ENCODE peak calls at places on chromosomes 12 and 14, in four cellular contexts. One of them, this sample, is unnamed.

GRCh38 chr14:32083315-32083624 is 6.2 kb downstream of the ARHGAP5 start:
- DNase-seq in HEK293T: no peak
- DNase-seq in K562: no peak
- DNase-seq in HepG2: no peak
- DNase-seq in this sample: no peak

GRCh38 chr14:59427653-59428578 is 37.3 kb downstream of the GPR135 start:
- DNase-seq in HEK293T: no peak
- DNase-seq in K562: no peak
- DNase-seq in HepG2: no peak
- DNase-seq in this sample: no peak

GRCh38 chr14:40252817-40253447 is 820.7 kb upstream of the FBXO33 start:
- DNase-seq in HEK293T: no peak
- DNase-seq in K562: no peak
- DNase-seq in HepG2: no peak
- DNase-seq in this sample: peak

GRCh38 chr12:92553389-92553788 is 149.4 kb upstream of the PLEKHG7 start:
- DNase-seq in HEK293T: no peak
- DNase-seq in K562: no peak
- DNase-seq in HepG2: no peak
- DNase-seq in this sample: no peak

GRCh38 chr12:77239617-77240016 is 174.2 kb upstream of the E2F7 start:
- DNase-seq in HEK293T: no peak
- DNase-seq in K562: no peak
- DNase-seq in HepG2: no peak
- DNase-seq in this sample: no peak

GRCh38 chr12:88816201-88816600 is 235.9 kb upstream of the KITLG start:
- DNase-seq in HEK293T: no peak
- DNase-seq in K562: no peak
- DNase-seq in HepG2: no peak
- DNase-seq in this sample: no peak

GRCh38 chr12:48420031-48420775 is 52.2 kb upstream of the ANP32D start:
- DNase-seq in HEK293T: no peak
- DNase-seq in K562: no peak
- DNase-seq in HepG2: no peak
- DNase-seq in this sample: no peak

GRCh38 chr14:23383041-23383440 is 6.2 kb downstream of the CMTM5 start:
- DNase-seq in HEK293T: no peak
- DNase-seq in K562: no peak
- DNase-seq in HepG2: no peak
- DNase-seq in this sample: no peak

GRCh38 chr14:30559638-30560071 is 697 bp downstream of the G2E3 start:
- DNase-seq in HEK293T: peak
- DNase-seq in K562: no peak
- DNase-seq in HepG2: peak
- DNase-seq in this sample: no peak

GRCh38 chr14:59123975-59124374 is 64.5 kb upstream of the DAAM1 start:
- DNase-seq in HEK293T: no peak
- DNase-seq in K562: no peak
- DNase-seq in HepG2: no peak
- DNase-seq in this sample: no peak

GRCh38 chr12:27762757-27763156 is 17.3 kb upstream of the KLHL42 start:
- DNase-seq in HEK293T: no peak
- DNase-seq in K562: no peak
- DNase-seq in HepG2: no peak
- DNase-seq in this sample: no peak

GRCh38 chr12:84627582-84627981 is 285.0 kb downstream of the SLC6A15 start:
- DNase-seq in HEK293T: no peak
- DNase-seq in K562: no peak
- DNase-seq in HepG2: no peak
- DNase-seq in this sample: no peak

GRCh38 chr12:78146365-78146772 is 315.7 kb downstream of the NAV3 start:
- DNase-seq in HEK293T: peak
- DNase-seq in K562: peak
- DNase-seq in HepG2: peak
- DNase-seq in this sample: no peak

GRCh38 chr12:54173066-54173726 is 15.6 kb downstream of the SMUG1 start:
- DNase-seq in HEK293T: peak
- DNase-seq in K562: peak
- DNase-seq in HepG2: no peak
- DNase-seq in this sample: peak

GRCh38 chr12:27822076-27822712 is 42.2 kb upstream of the MANSC4 start:
- DNase-seq in HEK293T: no peak
- DNase-seq in K562: no peak
- DNase-seq in HepG2: no peak
- DNase-seq in this sample: no peak

GRCh38 chr12:69057742-69058141 is 124.8 kb upstream of the CPM start:
- DNase-seq in HEK293T: no peak
- DNase-seq in K562: no peak
- DNase-seq in HepG2: no peak
- DNase-seq in this sample: no peak

GRCh38 chr12:102326987-102327386 is 129.4 kb upstream of the PMCH start:
- DNase-seq in HEK293T: no peak
- DNase-seq in K562: no peak
- DNase-seq in HepG2: no peak
- DNase-seq in this sample: no peak

GRCh38 chr12:22255097-22255496 is 79.4 kb downstream of the ST8SIA1 start:
- DNase-seq in HEK293T: no peak
- DNase-seq in K562: no peak
- DNase-seq in HepG2: no peak
- DNase-seq in this sample: peak

GRCh38 chr12:118617922-118618450 is 241.6 kb downstream of the SUDS3 start:
- DNase-seq in HEK293T: no peak
- DNase-seq in K562: no peak
- DNase-seq in HepG2: no peak
- DNase-seq in this sample: no peak

GRCh38 chr12:45849289-45849688 is 119.8 kb downstream of the ARID2 start:
- DNase-seq in HEK293T: no peak
- DNase-seq in K562: no peak
- DNase-seq in HepG2: no peak
- DNase-seq in this sample: no peak

GRCh38 chr14:21874167-21874566 is 200.5 kb upstream of the OR4E1 start:
- DNase-seq in HEK293T: no peak
- DNase-seq in K562: no peak
- DNase-seq in HepG2: no peak
- DNase-seq in this sample: no peak

GRCh38 chr12:121579190-121579791 is 1.5 kb downstream of the KDM2B start:
- DNase-seq in HEK293T: peak
- DNase-seq in K562: peak
- DNase-seq in HepG2: no peak
- DNase-seq in this sample: peak

GRCh38 chr12:120495723-120496352 is at the start of gene DYNLL1:
- DNase-seq in HEK293T: peak
- DNase-seq in K562: peak
- DNase-seq in HepG2: peak
- DNase-seq in this sample: peak

GRCh38 chr12:120498870-120499515 is 3.1 kb downstream of the DYNLL1 start:
- DNase-seq in HEK293T: no peak
- DNase-seq in K562: no peak
- DNase-seq in HepG2: no peak
- DNase-seq in this sample: no peak

GRCh38 chr12:120497524-120498150 is 1.7 kb downstream of the DYNLL1 start:
- DNase-seq in HEK293T: no peak
- DNase-seq in K562: no peak
- DNase-seq in HepG2: no peak
- DNase-seq in this sample: no peak

GRCh38 chr12:120496353-120497340 is 734 bp downstream of the DYNLL1 start:
- DNase-seq in HEK293T: peak
- DNase-seq in K562: peak
- DNase-seq in HepG2: no peak
- DNase-seq in this sample: peak

DNA sequence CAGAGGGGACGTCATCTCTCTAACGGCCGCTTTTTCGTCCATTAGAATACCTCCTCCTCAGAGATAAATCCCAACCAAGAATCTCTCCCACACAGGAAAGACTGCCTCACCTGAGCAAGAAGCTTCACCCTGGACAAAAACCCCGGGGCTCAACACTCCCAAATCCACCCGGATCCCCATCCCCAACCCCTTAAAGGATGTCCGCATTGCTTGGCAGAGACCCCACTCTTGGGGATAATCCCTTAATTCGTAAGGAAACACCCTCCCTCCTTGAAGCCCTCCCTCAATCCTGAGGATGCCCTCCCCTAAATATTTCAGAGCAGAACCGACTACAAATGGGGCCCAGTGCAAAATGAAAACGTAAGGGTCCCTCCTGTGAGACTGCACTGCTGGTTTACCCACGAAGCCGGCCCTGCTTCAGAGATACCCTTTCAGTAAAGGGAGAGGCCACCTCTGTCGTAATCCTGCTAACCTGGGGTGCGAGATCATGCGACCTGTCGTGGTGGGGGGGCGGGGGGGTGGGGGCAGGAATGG is 657 bp upstream of the DYNLL1 start:
- DNase-seq in HEK293T: no peak
- DNase-seq in K562: peak
- DNase-seq in HepG2: no peak
- DNase-seq in this sample: no peak
- TF ChIP-seq ELF4 in HEK293T: no peak
- TF ChIP-seq ELF4 in K562: no peak
- TF ChIP-seq ELF4 in HepG2: no peak
- TF ChIP-seq ELF4 in this sample: no peak

GRCh38 chr14:34172052-34172451 is 221.2 kb upstream of the EGLN3 start:
- DNase-seq in HEK293T: no peak
- DNase-seq in K562: no peak
- DNase-seq in HepG2: no peak
- DNase-seq in this sample: no peak

GRCh38 chr14:34172477-34173368 is 221.8 kb upstream of the EGLN3 start:
- DNase-seq in HEK293T: no peak
- DNase-seq in K562: no peak
- DNase-seq in HepG2: no peak
- DNase-seq in this sample: no peak

GRCh38 chr14:34173916-34174315 is 223.0 kb upstream of the EGLN3 start:
- DNase-seq in HEK293T: no peak
- DNase-seq in K562: no peak
- DNase-seq in HepG2: no peak
- DNase-seq in this sample: no peak

GRCh38 chr14:34175574-34175973 is 224.7 kb upstream of the EGLN3 start:
- DNase-seq in HEK293T: no peak
- DNase-seq in K562: no peak
- DNase-seq in HepG2: no peak
- DNase-seq in this sample: no peak

GRCh38 chr14:34174973-34175372 is 224.1 kb upstream of the EGLN3 start:
- DNase-seq in HEK293T: no peak
- DNase-seq in K562: no peak
- DNase-seq in HepG2: no peak
- DNase-seq in this sample: no peak
- TF ChIP-seq ELF4 in HEK293T: no peak
- TF ChIP-seq ELF4 in K562: no peak
- TF ChIP-seq ELF4 in HepG2: no peak
- TF ChIP-seq ELF4 in this sample: no peak

DNA sequence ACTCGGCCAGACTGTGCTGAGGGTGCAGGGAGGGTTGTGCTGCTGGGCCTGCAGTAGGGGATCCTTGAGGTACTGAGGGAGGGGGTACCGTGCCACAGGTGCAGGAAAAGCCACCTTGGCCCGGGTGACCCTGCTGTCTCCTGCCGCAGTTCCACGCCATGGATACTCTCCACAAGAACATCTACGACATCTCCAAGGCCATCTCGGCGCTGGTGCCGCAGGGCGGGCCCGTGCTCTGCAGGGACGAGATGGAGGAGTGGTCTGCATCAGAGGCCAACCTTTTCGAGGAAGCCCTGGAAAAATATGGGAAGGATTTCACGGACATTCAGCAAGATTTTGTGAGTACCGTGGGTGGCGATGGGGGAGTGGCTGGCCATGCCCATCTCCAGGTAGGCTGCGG is 14.0 kb upstream of the CRIP2 start:
- DNase-seq in HEK293T: no peak
- DNase-seq in K562: no peak
- DNase-seq in HepG2: no peak
- DNase-seq in this sample: no peak
- TF ChIP-seq ELF4 in HEK293T: no peak
- TF ChIP-seq ELF4 in K562: no peak
- TF ChIP-seq ELF4 in HepG2: no peak
- TF ChIP-seq ELF4 in this sample: no peak

GRCh38 chr14:99189201-99189801 is 82.7 kb downstream of the BCL11B start:
- DNase-seq in HEK293T: no peak
- DNase-seq in K562: no peak
- DNase-seq in HepG2: no peak
- DNase-seq in this sample: no peak
- TF ChIP-seq ELF4 in HEK293T: no peak
- TF ChIP-seq ELF4 in K562: no peak
- TF ChIP-seq ELF4 in HepG2: no peak
- TF ChIP-seq ELF4 in this sample: no peak

GRCh38 chr12:12716151-12716844 is 870 bp upstream of the CDKN1B start:
- DNase-seq in HEK293T: no peak
- DNase-seq in K562: no peak
- DNase-seq in HepG2: peak
- DNase-seq in this sample: no peak

GRCh38 chr12:12713932-12714275 is 3.3 kb upstream of the CDKN1B start:
- DNase-seq in HEK293T: no peak
- DNase-seq in K562: no peak
- DNase-seq in HepG2: no peak
- DNase-seq in this sample: no peak

GRCh38 chr12:12715459-12716150 is 1.6 kb upstream of the CDKN1B start:
- DNase-seq in HEK293T: no peak
- DNase-seq in K562: no peak
- DNase-seq in HepG2: no peak
- DNase-seq in this sample: no peak

GRCh38 chr12:12715128-12715458 is 2.1 kb upstream of the CDKN1B start:
- DNase-seq in HEK293T: no peak
- DNase-seq in K562: no peak
- DNase-seq in HepG2: no peak
- DNase-seq in this sample: no peak

DNA sequence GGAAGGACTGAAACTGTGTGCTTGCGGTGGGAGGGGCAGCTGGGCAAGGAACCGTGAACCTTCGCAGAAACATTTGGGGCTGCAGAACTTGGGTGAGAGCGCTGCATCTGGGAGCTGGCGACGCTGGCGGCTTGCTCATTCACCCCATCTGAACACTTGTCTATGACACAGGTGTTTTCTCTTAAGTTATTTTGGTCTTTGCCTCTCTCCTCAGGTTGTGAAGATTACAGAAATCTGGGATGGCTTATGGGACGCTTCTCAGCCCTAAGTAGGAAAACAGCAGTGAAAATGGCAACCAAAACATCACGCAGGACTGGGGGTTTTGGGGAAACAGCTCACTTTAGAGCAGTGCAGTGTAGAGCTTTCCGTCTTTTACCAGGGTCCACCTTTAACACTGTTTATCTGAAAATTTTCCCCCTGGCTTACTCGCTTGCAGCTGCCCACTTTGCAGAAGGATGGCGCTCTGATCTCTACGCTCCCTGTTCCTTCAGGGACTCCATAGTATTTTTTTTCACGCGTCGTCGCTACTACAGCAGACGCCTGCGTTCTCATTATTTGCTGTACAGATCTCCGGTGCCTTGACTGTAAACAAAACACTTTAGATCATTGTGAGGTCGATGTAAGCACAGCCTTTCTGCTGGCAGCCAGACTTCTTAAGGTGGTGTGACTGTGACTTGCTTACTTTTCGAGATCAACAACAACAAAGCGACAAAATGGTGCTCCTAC is 2.7 kb upstream of the CDKN1B start:
- DNase-seq in HEK293T: no peak
- DNase-seq in K562: no peak
- DNase-seq in HepG2: no peak
- DNase-seq in this sample: no peak
- TF ChIP-seq ELF4 in HEK293T: no peak
- TF ChIP-seq ELF4 in K562: no peak
- TF ChIP-seq ELF4 in HepG2: no peak
- TF ChIP-seq ELF4 in this sample: no peak